ENCODE peak calls at places on chromosome 21, in eight cellular contexts. Q is GF-D8; L is kidney; R is stimulated activated CD4-positive, alpha-beta T cell treated with anti-CD3 and anti-CD28 coated beads, Interleukin-4, amount 100 ng/mL, for 4 hours; M is left lobe of liver; H is activated CD4-positive, alpha-beta T cell treated with anti-CD3 and anti-CD28 coated beads, Interleukin-2, amount 50 U/mL, for 24 hours; J is activated naive CD8-positive, alpha-beta T cell treated with anti-CD3 and anti-CD28 coated beads for 36 hours; X is iris pigment epithelial cell. W is an unnamed sample.

GRCh38 chr21:44836666-44837471 is 19.0 kb upstream of the SUMO3 start:
- DNase-seq in X (peak), J (no peak), M (no peak), H (no peak), L (peak), Q (no peak), R (no peak), W (no peak)

GRCh38 chr21:39037807-39038405 is 145.3 kb downstream of the PSMG1 start:
- DNase-seq in H (no peak), L (no peak), R (no peak), J (no peak), M (no peak), Q (no peak), X (peak), W (no peak)

GRCh38 chr21:44483288-44484237 is 28.3 kb downstream of the LRRC3 start:
- DNase-seq in M (no peak), H (no peak), L (no peak), J (no peak), X (no peak), R (no peak), Q (no peak), W (no peak)

GRCh38 chr21:43693981-43694380 is 24.9 kb upstream of the PDXK start:
- DNase-seq in X (no peak), Q (no peak), R (no peak), H (no peak), J (no peak), M (no peak), L (peak), W (no peak)

GRCh38 chr21:45634511-45635183 is 8.9 kb upstream of the PCBP3 start:
- DNase-seq in Q (no peak), R (no peak), H (no peak), J (no peak), M (no peak), X (peak), L (no peak), W (no peak)

GRCh38 chr21:34981793-34982192 is 67.3 kb downstream of the RUNX1 start:
- DNase-seq in L (no peak), M (no peak), R (no peak), H (no peak), J (no peak), X (no peak), Q (no peak), W (no peak)

GRCh38 chr21:37153935-37154350 is 80.9 kb downstream of the TTC3 start:
- DNase-seq in X (peak), R (no peak), H (no peak), J (no peak), M (peak), L (no peak), Q (no peak), W (no peak)

GRCh38 chr21:34697826-34698225 is 29.0 kb downstream of the CLIC6 start:
- DNase-seq in H (no peak), L (no peak), M (no peak), X (no peak), J (no peak), R (no peak), Q (no peak), W (no peak)

GRCh38 chr21:36699026-36699545 is at the start of gene SIM2:
- DNase-seq in X (peak), H (no peak), J (no peak), R (no peak), M (no peak), L (peak), Q (no peak), W (peak)

GRCh38 chr21:20971296-20971921 is 26.8 kb upstream of the NCAM2 start:
- DNase-seq in Q (peak), H (no peak), L (no peak), M (no peak), R (no peak), J (peak), X (peak), W (peak)

GRCh38 chr21:32525282-32525681 is 60.0 kb downstream of the TCP10L start:
- DNase-seq in R (no peak), X (no peak), J (no peak), H (no peak), M (no peak), L (no peak), Q (no peak), W (no peak)

GRCh38 chr21:25691931-25692330 is 42.8 kb downstream of the ATP5PF start:
- DNase-seq in H (no peak), X (no peak), R (no peak), M (no peak), J (no peak), L (no peak), Q (no peak), W (no peak)

GRCh38 chr21:42696516-42697040 is 43.2 kb downstream of the PDE9A start:
- DNase-seq in L (no peak), M (no peak), J (no peak), Q (no peak), X (no peak), R (no peak), H (no peak), W (no peak)

GRCh38 chr21:31072486-31072885 is 34.2 kb upstream of the KRTAP19-8 start:
- DNase-seq in L (no peak), Q (no peak), J (no peak), X (no peak), R (no peak), M (no peak), H (no peak), W (no peak)

GRCh38 chr21:33268736-33269441 is 2.7 kb downstream of the IL10RB start:
- DNase-seq in Q (no peak), J (no peak), X (no peak), L (peak), H (no peak), M (peak), R (peak), W (peak)

GRCh38 chr21:36692125-36692843 is 6.6 kb upstream of the SIM2 start:
- DNase-seq in J (no peak), M (no peak), H (no peak), L (no peak), R (no peak), X (no peak), Q (no peak), W (no peak)

GRCh38 chr21:26194326-26194725 is 23.8 kb upstream of the APP start:
- DNase-seq in M (no peak), H (no peak), Q (no peak), L (no peak), J (no peak), R (no peak), X (no peak), W (no peak)

GRCh38 chr21:35573472-35574389 is 486.6 kb downstream of the SETD4 start:
- DNase-seq in M (no peak), Q (no peak), H (no peak), X (no peak), L (no peak), R (no peak), J (no peak), W (no peak)

GRCh38 chr21:43929217-43929971 is 64.4 kb downstream of the AGPAT3 start:
- DNase-seq in J (no peak), L (peak), Q (no peak), R (no peak), X (no peak), M (peak), H (no peak), W (no peak)

GRCh38 chr21:36499578-36500471 is 19.9 kb upstream of the CLDN14 start:
- DNase-seq in L (peak), Q (no peak), H (no peak), R (no peak), X (peak), M (peak), J (no peak), W (peak)

GRCh38 chr21:32113486-32113885 is 165.4 kb downstream of the MIS18A start:
- DNase-seq in R (no peak), J (no peak), Q (no peak), H (no peak), M (no peak), X (no peak), L (no peak), W (no peak)

GRCh38 chr21:45427331-45428271 is 22.6 kb downstream of the COL18A1 start:
- DNase-seq in X (peak), H (no peak), L (peak), R (no peak), J (no peak), M (no peak), Q (no peak), W (no peak)

GRCh38 chr21:35249636-35250035 is 200.5 kb upstream of the RUNX1 start:
- DNase-seq in J (no peak), H (no peak), L (no peak), M (no peak), Q (no peak), X (no peak), R (no peak), W (no peak)

GRCh38 chr21:45806042-45806441 is 162.5 kb downstream of the PCBP3 start:
- DNase-seq in H (no peak), X (no peak), M (no peak), R (no peak), Q (no peak), L (peak), J (no peak), W (no peak)

GRCh38 chr21:36337099-36337509 is 17.1 kb downstream of the MORC3 start:
- DNase-seq in L (no peak), Q (no peak), X (peak), J (no peak), M (no peak), H (no peak), R (no peak), W (no peak)

GRCh38 chr21:9739240-9739639 is 782.1 kb upstream of the TPTE start:
- DNase-seq in L (no peak), X (no peak), J (no peak), Q (no peak), M (peak), H (no peak), R (no peak), W (no peak)

GRCh38 chr21:34072145-34073031 is 990 bp upstream of the MRPS6 start:
- DNase-seq in H (no peak), Q (no peak), M (no peak), R (no peak), L (no peak), J (no peak), X (no peak), W (no peak)

GRCh38 chr21:36004441-36004840 is 55.9 kb downstream of the SETD4 start:
- DNase-seq in Q (no peak), X (no peak), H (no peak), L (no peak), J (no peak), R (no peak), M (no peak), W (no peak)

GRCh38 chr21:35059742-35060141 is 10.6 kb upstream of the RUNX1 start:
- DNase-seq in M (no peak), H (no peak), Q (no peak), X (peak), L (no peak), R (no peak), J (no peak), W (no peak)

GRCh38 chr21:37248298-37248697 is 18.8 kb downstream of the VPS26C start:
- DNase-seq in X (no peak), Q (no peak), M (no peak), J (no peak), H (no peak), R (no peak), L (no peak), W (no peak)

GRCh38 chr21:14956826-14957225 is 108.0 kb downstream of the NRIP1 start:
- DNase-seq in R (no peak), H (no peak), J (no peak), X (peak), Q (no peak), M (no peak), L (no peak), W (no peak)